ENCODE peak calls at places on chromosomes 2 and 18, in four cellular contexts. D, P, X and C are unnamed samples.

GRCh38 chr18:56382541-56382940 is 255.9 kb downstream of the TXNL1 start:
- DNase-seq in X (peak), P (no peak), D (no peak), C (no peak)

GRCh38 chr2:140770645-140771044 is 1360.2 kb downstream of the LRP1B start:
- DNase-seq in X (no peak), D (no peak), P (no peak), C (no peak)

GRCh38 chr2:38692636-38693318 is 26.9 kb downstream of the GALM start:
- DNase-seq in P (no peak), D (no peak), X (peak), C (peak)

GRCh38 chr2:216388046-216388884 is 16.0 kb upstream of the MARCHF4 start:
- DNase-seq in X (no peak), D (no peak), P (no peak), C (no peak)

GRCh38 chr2:239135531-239135930 is 265.3 kb downstream of the HDAC4 start:
- DNase-seq in D (no peak), P (no peak), X (no peak), C (no peak)

GRCh38 chr2:204012081-204012653 is 75.6 kb downstream of the ICOS start:
- DNase-seq in X (no peak), D (no peak), P (peak), C (peak)

GRCh38 chr2:28206786-28207185 is 185.9 kb upstream of the FOSL2 start:
- DNase-seq in D (no peak), P (no peak), X (no peak), C (no peak)

GRCh38 chr2:152740743-152741328 is 22.4 kb downstream of the ARL6IP6 start:
- DNase-seq in P (peak), X (no peak), D (no peak), C (peak)

GRCh38 chr18:8322486-8322885 is 286.8 kb upstream of the RAB12 start:
- DNase-seq in P (no peak), D (no peak), X (no peak), C (no peak)

GRCh38 chr2:66305714-66306113 is 129.2 kb upstream of the MEIS1 start:
- DNase-seq in X (no peak), D (no peak), P (peak), C (no peak)

GRCh38 chr2:98867539-98868309 is 68.3 kb downstream of the CRACDL start:
- DNase-seq in P (no peak), D (no peak), X (no peak), C (no peak)

GRCh38 chr18:77055429-77056310 is 76.9 kb downstream of the MBP start:
- DNase-seq in X (no peak), D (peak), P (no peak), C (no peak)

GRCh38 chr18:2913398-2914005 is 66.7 kb downstream of the EMILIN2 start:
- DNase-seq in D (no peak), P (no peak), X (no peak), C (no peak)

GRCh38 chr18:27605107-27605834 is 420.2 kb upstream of the CHST9 start:
- DNase-seq in D (no peak), P (peak), X (peak), C (peak)

GRCh38 chr18:48085781-48086487 is 155.5 kb upstream of the SMAD2 start:
- DNase-seq in D (no peak), P (no peak), X (no peak), C (no peak)

GRCh38 chr2:26487192-26487591 is 9.3 kb upstream of the OTOF start:
- DNase-seq in X (no peak), P (no peak), D (no peak), C (no peak)

GRCh38 chr18:70197042-70197441 is 8.4 kb downstream of the RTTN start:
- DNase-seq in P (no peak), D (no peak), X (no peak), C (no peak)

GRCh38 chr18:79399275-79400081 is 3.7 kb downstream of the NFATC1 start:
- DNase-seq in D (peak), P (no peak), X (no peak), C (no peak)

GRCh38 chr2:107001964-107002696 is 116.2 kb upstream of the ST6GAL2 start:
- DNase-seq in D (no peak), X (no peak), P (no peak), C (no peak)

GRCh38 chr2:74577448-74577847 is 22.9 kb downstream of the DOK1 start:
- DNase-seq in P (no peak), D (no peak), X (no peak), C (no peak)

GRCh38 chr2:134308474-134309385 is 54.9 kb downstream of the MGAT5 start:
- DNase-seq in P (no peak), D (no peak), X (no peak), C (no peak)

GRCh38 chr2:189854956-189855355 is 70.7 kb downstream of the PMS1 start:
- DNase-seq in X (no peak), P (no peak), D (no peak), C (no peak)

GRCh38 chr18:50870138-50870845 is 8.6 kb upstream of the ME2 start:
- DNase-seq in X (no peak), D (no peak), P (no peak), C (peak)

GRCh38 chr2:75595541-75596395 is 35.0 kb upstream of the EVA1A start:
- DNase-seq in X (no peak), P (no peak), D (no peak), C (peak)

GRCh38 chr2:26655611-26656195 is 14.5 kb upstream of the CIB4 start:
- DNase-seq in P (no peak), X (no peak), D (no peak), C (no peak)

GRCh38 chr18:79525556-79526467 is 130.1 kb downstream of the NFATC1 start:
- DNase-seq in D (peak), X (no peak), P (no peak), C (no peak)

GRCh38 chr18:8706545-8706980 is 1.2 kb downstream of the MTCL1 start:
- DNase-seq in D (peak), P (no peak), X (no peak), C (no peak)

GRCh38 chr2:119223521-119224390 is at the start of gene STEAP3:
- DNase-seq in P (peak), X (peak), D (peak), C (no peak)

GRCh38 chr18:72868666-72869661 is 1.2 kb upstream of the NETO1 start:
- DNase-seq in X (no peak), P (peak), D (peak), C (peak)

GRCh38 chr2:160407393-160408204 is 86.0 kb downstream of the RBMS1 start:
- DNase-seq in P (peak), D (peak), X (peak), C (no peak)

GRCh38 chr2:98446850-98447249 is 2.2 kb downstream of the INPP4A start:
- DNase-seq in P (no peak), D (no peak), X (no peak), C (no peak)

GRCh38 chr2:102027036-102027702 is 35.4 kb downstream of the IL1R2 start:
- DNase-seq in P (no peak), X (no peak), D (no peak), C (peak)

GRCh38 chr18:76491436-76491800 is 3.6 kb downstream of the ZNF516 start:
- DNase-seq in P (peak), X (no peak), D (peak), C (no peak)

GRCh38 chr2:72150961-72151356 is 3.3 kb upstream of the CYP26B1 start:
- DNase-seq in X (no peak), P (no peak), D (peak), C (no peak)

GRCh38 chr2:12931211-12931844 is 214.6 kb downstream of the TRIB2 start:
- DNase-seq in X (no peak), P (peak), D (no peak), C (no peak)

GRCh38 chr2:31138037-31138962 is at the start of gene GALNT14:
- DNase-seq in D (peak), X (peak), P (peak), C (peak)

GRCh38 chr2:27284989-27285388 is 2.8 kb downstream of the TRIM54 start:
- DNase-seq in D (no peak), X (no peak), P (no peak), C (no peak)

GRCh38 chr18:54671291-54671881 is 80.3 kb downstream of the DYNAP start:
- DNase-seq in D (no peak), P (peak), X (no peak), C (no peak)

GRCh38 chr2:114684404-114684803 is 242.0 kb downstream of the DPP10 start:
- DNase-seq in P (no peak), X (no peak), D (no peak), C (no peak)

GRCh38 chr2:220707261-220707660 is 864.8 kb downstream of the EPHA4 start:
- DNase-seq in D (no peak), X (no peak), P (no peak), C (no peak)

GRCh38 chr2:220705678-220706077 is 866.4 kb downstream of the EPHA4 start:
- DNase-seq in X (no peak), P (no peak), D (no peak), C (no peak)

GRCh38 chr2:220704810-220705209 is 867.3 kb downstream of the EPHA4 start:
- DNase-seq in P (no peak), D (no peak), X (no peak), C (no peak)

GRCh38 chr2:220701115-220701514 is 871.0 kb downstream of the EPHA4 start:
- DNase-seq in P (no peak), D (no peak), X (no peak), C (peak)

DNA sequence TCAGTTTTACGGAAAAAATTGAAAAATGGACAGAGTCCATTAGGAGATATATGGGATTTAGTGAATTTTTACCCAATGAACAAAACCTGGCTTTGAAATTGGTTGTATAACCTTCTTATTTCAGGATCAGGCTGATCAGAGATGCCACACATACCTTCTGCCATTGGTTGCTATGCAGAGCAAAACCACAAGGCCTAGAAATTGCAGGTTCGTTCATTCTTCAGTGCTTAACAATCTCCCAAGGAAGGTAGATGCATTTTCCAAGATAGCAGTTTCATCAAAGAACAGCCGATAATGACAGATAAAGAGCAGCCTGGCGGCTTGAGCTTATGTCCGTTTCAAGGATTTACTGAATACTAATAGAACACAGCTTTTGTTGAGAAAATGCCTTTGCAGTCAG is 868.8 kb downstream of the EPHA4 start:
- DNase-seq in P (no peak), X (no peak), D (no peak), C (no peak)
- TF ChIP-seq CTCF in P (no peak), X (no peak), D (no peak), C (no peak)

GRCh38 chr2:112031473-112031872 is 23.6 kb upstream of the TMEM87B start:
- DNase-seq in P (no peak), D (no peak), X (no peak), C (no peak)

GRCh38 chr2:112033600-112033999 is 21.5 kb upstream of the TMEM87B start:
- DNase-seq in P (no peak), D (no peak), X (no peak), C (peak)

GRCh38 chr2:112031916-112032582 is 23.0 kb upstream of the TMEM87B start:
- DNase-seq in D (no peak), P (no peak), X (no peak), C (peak)

GRCh38 chr2:112034924-112035323 is 20.1 kb upstream of the TMEM87B start:
- DNase-seq in P (no peak), X (no peak), D (no peak), C (no peak)

GRCh38 chr2:112032615-112033457 is 22.2 kb upstream of the TMEM87B start:
- DNase-seq in X (no peak), D (no peak), P (no peak), C (no peak)
- H3K27ac ChIP-seq in X (peak), D (peak), P (no peak), C (no peak)

DNA sequence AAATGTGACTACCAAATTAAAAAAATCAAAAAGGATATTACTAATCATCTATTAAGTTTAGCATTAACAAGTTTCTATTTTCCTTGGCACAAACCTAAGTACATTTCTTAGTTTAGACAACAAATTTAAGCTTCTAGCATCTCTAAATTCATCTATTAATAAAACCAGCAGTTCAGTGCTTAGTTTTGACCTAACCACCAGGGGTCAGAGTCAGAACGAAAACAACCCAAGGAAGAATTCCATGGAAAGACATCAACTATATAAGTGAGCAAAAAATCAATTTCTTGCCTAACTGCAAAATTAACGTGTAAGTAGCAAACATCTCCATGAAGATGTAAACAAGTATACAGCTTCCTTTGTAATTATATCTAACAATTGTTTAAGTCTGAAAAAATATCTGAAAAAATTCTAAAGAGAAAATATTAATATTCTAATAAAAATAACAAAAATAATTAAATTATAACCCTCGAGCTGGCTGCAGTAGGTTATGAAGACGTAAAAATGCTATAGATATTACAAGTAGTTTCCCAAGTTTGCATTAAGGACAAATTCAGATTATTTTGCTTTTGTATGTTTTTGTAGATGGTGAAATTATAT is 83.7 kb downstream of the CERKL start:
- DNase-seq in X (peak), P (peak), D (no peak), C (no peak)
- TF ChIP-seq CTCF in X (peak), P (peak), D (no peak), C (peak)

DNA sequence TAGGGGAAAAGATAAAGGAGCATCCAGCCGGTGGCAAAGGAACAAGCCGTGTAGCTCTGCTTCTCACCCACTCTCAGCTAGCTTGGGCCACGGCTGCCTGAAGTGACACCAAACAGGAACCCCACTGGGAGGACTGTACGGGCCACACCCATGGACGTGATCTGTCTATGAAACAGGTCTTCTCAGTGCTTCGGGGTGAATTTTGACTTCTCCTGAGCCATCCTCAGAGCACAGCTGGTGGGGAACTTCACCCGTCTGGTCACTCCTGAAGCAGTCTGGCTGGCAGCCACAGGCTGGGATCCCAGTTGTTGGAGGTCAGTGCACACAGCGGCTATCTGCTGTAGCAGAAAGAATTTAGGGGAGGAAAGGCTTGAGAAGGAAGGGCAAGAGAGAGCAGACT is 223.8 kb downstream of the FAM210A start:
- DNase-seq in X (no peak), D (no peak), P (no peak), C (no peak)
- H3K27ac ChIP-seq in X (no peak), D (no peak), P (peak), C (no peak)

DNA sequence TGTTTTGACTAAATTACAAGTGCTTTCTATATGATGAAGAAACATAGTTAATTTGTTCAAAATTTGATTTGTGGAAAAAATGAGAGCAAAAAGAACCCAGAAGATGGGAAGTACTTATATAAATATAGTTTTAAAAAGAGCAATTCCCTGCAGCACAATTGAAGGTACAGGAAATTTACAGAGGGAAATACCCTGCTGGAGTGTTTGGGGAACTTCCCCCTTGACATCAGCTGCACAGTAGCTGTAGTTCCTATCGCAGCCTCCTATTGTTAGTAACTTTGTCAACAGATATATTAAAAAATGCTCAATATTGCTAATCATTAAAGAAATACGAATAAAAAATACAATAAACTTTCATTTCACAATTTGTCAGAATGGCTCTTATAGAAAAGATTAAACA is 1118.8 kb upstream of the ZEB2 start:
- DNase-seq in D (no peak), X (no peak), P (peak), C (no peak)
- TF ChIP-seq CTCF in D (no peak), X (no peak), P (no peak), C (peak)

GRCh38 chr2:240577281-240578109 is 9.0 kb upstream of the CAPN10 start:
- DNase-seq in D (no peak), P (no peak), X (no peak), C (no peak)

GRCh38 chr2:240579771-240580614 is 6.5 kb upstream of the CAPN10 start:
- DNase-seq in D (peak), X (no peak), P (no peak), C (peak)

GRCh38 chr2:240578110-240578450 is 8.5 kb upstream of the CAPN10 start:
- DNase-seq in X (no peak), P (no peak), D (no peak), C (no peak)

GRCh38 chr2:240578488-240578887 is 8.0 kb upstream of the CAPN10 start:
- DNase-seq in X (no peak), P (no peak), D (no peak), C (no peak)

GRCh38 chr2:240579071-240579762 is 7.3 kb upstream of the CAPN10 start:
- DNase-seq in D (no peak), P (no peak), X (no peak), C (no peak)
- H3K27ac ChIP-seq in D (peak), P (no peak), X (peak), C (peak)

GRCh38 chr2:155368934-155369333 is 670.4 kb downstream of the KCNJ3 start:
- DNase-seq in X (no peak), P (no peak), D (no peak), C (no peak)
- TF ChIP-seq CTCF in X (no peak), P (peak), D (no peak), C (peak)

GRCh38 chr2:199784512-199784911 is 66.5 kb downstream of the FTCDNL1 start:
- DNase-seq in X (no peak), D (no peak), P (no peak), C (no peak)
- H3K27ac ChIP-seq in X (no peak), D (no peak), P (no peak), C (no peak)